ENCODE peak calls at places on chromosomes 1 and 21, in four cellular contexts. R is CD4-positive, alpha-beta memory T cell; U is CD4-positive, alpha-beta T cell; Q is RWPE1. Y is an unnamed sample.

GRCh38 chr1:66732407-66733166 is 19.7 kb upstream of the DYNLT5 start:
- DNase-seq in R (no peak), U (no peak), Q (no peak), Y (no peak)

GRCh38 chr1:79043506-79043905 is 37.0 kb upstream of the ADGRL4 start:
- DNase-seq in R (no peak), U (no peak), Q (no peak), Y (no peak)

GRCh38 chr1:150567341-150567716 is 12.1 kb downstream of the MCL1 start:
- DNase-seq in R (peak), U (no peak), Q (no peak), Y (no peak)

GRCh38 chr1:159869173-159869572 is 6.7 kb upstream of the VSIG8 start:
- DNase-seq in R (no peak), U (no peak), Q (peak), Y (no peak)

GRCh38 chr1:14259191-14259757 is 339.2 kb upstream of the KAZN start:
- DNase-seq in R (no peak), U (no peak), Q (no peak), Y (peak)

GRCh38 chr21:20701235-20701634 is 297.0 kb upstream of the NCAM2 start:
- DNase-seq in R (no peak), U (no peak), Q (no peak), Y (no peak)

GRCh38 chr1:154707901-154708514 is 100.0 kb upstream of the ADAR start:
- DNase-seq in R (no peak), U (no peak), Q (no peak), Y (no peak)

GRCh38 chr21:39022901-39023693 is 160.2 kb downstream of the PSMG1 start:
- DNase-seq in R (no peak), U (no peak), Q (no peak), Y (no peak)

GRCh38 chr1:175830500-175830899 is 87.1 kb upstream of the TNR start:
- DNase-seq in R (no peak), U (no peak), Q (no peak), Y (no peak)

GRCh38 chr1:28450561-28450960 is 55.3 kb upstream of the RCC1 start:
- DNase-seq in R (no peak), U (no peak), Q (no peak), Y (no peak)

GRCh38 chr1:115215110-115215509 is 122.9 kb downstream of the NGF start:
- DNase-seq in R (no peak), U (no peak), Q (no peak), Y (no peak)

GRCh38 chr1:216723274-216723780 is at the start of gene ESRRG:
- DNase-seq in R (no peak), U (no peak), Q (peak), Y (peak)

GRCh38 chr1:109620396-109620817 is 770 bp downstream of the AMPD2 start:
- DNase-seq in R (no peak), U (no peak), Q (peak), Y (peak)

GRCh38 chr1:84996846-84997666 is at the start of gene MCOLN2:
- DNase-seq in R (peak), U (peak), Q (peak), Y (no peak)

GRCh38 chr1:25570798-25571521 is 27.6 kb downstream of the LDLRAP1 start:
- DNase-seq in R (no peak), U (no peak), Q (no peak), Y (no peak)

GRCh38 chr1:217627431-217627830 is 3.5 kb downstream of the GPATCH2 start:
- DNase-seq in R (no peak), U (no peak), Q (no peak), Y (no peak)

GRCh38 chr1:64687725-64688285 is 57.1 kb upstream of the RAVER2 start:
- DNase-seq in R (no peak), U (no peak), Q (no peak), Y (no peak)

GRCh38 chr1:220696863-220697231 is 6.7 kb downstream of the C1orf115 start:
- DNase-seq in R (no peak), U (no peak), Q (no peak), Y (peak)

GRCh38 chr1:220431840-220432239 is 96.1 kb upstream of the MARK1 start:
- DNase-seq in R (no peak), U (no peak), Q (no peak), Y (no peak)

GRCh38 chr1:6351480-6352137 is 42.0 kb downstream of the ACOT7 start:
- DNase-seq in R (no peak), U (no peak), Q (peak), Y (no peak)

GRCh38 chr1:36346741-36347370 is 23.4 kb upstream of the EVA1B start:
- DNase-seq in R (no peak), U (no peak), Q (no peak), Y (no peak)
- H3K27ac ChIP-seq in R (no peak), U (no peak), Q (peak), Y (no peak)

DNA sequence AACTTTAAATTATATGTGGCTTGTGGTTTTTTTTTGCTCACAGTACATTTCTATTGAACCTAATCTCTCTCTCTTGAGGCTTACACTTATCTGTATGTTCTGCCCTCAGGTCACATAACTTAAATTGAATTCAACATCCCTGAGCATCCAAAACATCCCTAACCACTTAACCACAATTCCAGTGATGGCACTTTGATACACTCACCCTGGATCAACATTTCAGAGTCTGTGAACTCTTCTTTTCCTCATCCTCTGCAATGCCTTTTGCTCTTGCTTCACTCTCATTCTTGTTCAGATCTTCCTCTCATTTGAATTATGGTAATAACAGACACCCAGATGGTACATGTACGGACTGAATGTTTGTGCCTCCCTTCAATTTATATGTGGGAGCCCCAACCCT is 33.5 kb downstream of the PTGER3 start:
- DNase-seq in R (no peak), U (no peak), Q (no peak), Y (no peak)
- H3K27ac ChIP-seq in R (no peak), U (no peak), Q (no peak), Y (no peak)

DNA sequence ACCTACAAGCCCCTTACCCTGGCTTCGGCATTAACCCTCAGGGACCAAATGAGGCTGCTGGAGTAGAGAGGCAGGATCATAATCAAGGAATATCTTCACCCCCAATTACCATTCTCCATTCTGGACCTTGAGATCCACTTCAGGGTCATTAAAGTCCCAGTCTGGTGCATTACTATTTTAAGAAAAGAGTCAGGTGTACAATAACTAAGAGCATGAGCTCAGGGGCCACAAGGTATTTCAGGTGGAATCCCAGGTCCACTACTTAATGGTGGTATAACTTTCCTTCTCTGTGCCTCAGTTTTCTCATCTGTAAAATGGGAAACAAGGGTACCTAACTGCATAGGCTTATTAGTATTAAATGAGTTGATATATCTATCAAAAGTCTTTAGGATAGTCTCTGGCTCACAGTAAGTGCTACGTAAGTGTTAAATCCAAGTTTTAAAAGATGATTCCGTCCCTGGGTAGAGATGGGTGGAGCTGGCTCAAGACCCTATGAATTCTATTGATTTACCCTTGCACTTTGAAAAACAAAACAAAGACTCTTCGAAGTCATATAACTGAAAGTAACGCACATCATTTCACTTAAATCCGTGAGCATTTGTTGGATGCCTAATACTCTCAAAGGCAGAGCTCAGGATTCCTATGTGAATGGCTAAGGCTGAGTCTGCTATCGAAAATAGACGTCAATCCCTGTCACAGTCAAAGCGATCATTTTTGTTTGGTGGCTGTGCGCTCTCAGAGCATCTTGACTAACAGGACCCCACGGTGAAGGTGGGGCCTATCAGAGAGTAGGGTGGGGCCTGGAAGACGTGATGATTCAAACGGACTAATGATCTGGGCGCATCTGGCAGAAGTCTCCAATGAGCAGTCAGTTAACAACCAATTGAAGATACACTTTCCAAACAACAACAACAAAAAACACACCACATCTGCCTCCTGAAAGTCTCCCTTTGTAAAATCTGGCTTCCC is 985 bp upstream of the NUCKS1 start:
- DNase-seq in R (no peak), U (no peak), Q (no peak), Y (no peak)
- H3K27ac ChIP-seq in R (peak), U (peak), Q (peak), Y (peak)

GRCh38 chr1:229323885-229324553 is 18.8 kb downstream of the CCSAP start:
- DNase-seq in R (no peak), U (no peak), Q (no peak), Y (no peak)

GRCh38 chr1:229326601-229327000 is 16.2 kb downstream of the CCSAP start:
- DNase-seq in R (peak), U (no peak), Q (no peak), Y (no peak)

GRCh38 chr1:229325873-229326502 is 16.9 kb downstream of the CCSAP start:
- DNase-seq in R (no peak), U (no peak), Q (no peak), Y (no peak)

GRCh38 chr1:229323205-229323604 is 19.6 kb downstream of the CCSAP start:
- DNase-seq in R (no peak), U (no peak), Q (no peak), Y (no peak)

GRCh38 chr1:229325401-229325800 is 17.4 kb downstream of the CCSAP start:
- DNase-seq in R (no peak), U (no peak), Q (no peak), Y (no peak)
- H3K27ac ChIP-seq in R (peak), U (no peak), Q (no peak), Y (no peak)

GRCh38 chr1:178945763-178946266 is 74.9 kb upstream of the ANGPTL1 start:
- DNase-seq in R (no peak), U (no peak), Q (no peak), Y (no peak)

GRCh38 chr1:178947688-178948003 is 76.8 kb upstream of the ANGPTL1 start:
- DNase-seq in R (no peak), U (no peak), Q (no peak), Y (no peak)

GRCh38 chr1:178946416-178946815 is 75.5 kb upstream of the ANGPTL1 start:
- DNase-seq in R (no peak), U (no peak), Q (no peak), Y (no peak)

GRCh38 chr1:178944729-178945128 is 73.9 kb upstream of the ANGPTL1 start:
- DNase-seq in R (no peak), U (no peak), Q (no peak), Y (no peak)

DNA sequence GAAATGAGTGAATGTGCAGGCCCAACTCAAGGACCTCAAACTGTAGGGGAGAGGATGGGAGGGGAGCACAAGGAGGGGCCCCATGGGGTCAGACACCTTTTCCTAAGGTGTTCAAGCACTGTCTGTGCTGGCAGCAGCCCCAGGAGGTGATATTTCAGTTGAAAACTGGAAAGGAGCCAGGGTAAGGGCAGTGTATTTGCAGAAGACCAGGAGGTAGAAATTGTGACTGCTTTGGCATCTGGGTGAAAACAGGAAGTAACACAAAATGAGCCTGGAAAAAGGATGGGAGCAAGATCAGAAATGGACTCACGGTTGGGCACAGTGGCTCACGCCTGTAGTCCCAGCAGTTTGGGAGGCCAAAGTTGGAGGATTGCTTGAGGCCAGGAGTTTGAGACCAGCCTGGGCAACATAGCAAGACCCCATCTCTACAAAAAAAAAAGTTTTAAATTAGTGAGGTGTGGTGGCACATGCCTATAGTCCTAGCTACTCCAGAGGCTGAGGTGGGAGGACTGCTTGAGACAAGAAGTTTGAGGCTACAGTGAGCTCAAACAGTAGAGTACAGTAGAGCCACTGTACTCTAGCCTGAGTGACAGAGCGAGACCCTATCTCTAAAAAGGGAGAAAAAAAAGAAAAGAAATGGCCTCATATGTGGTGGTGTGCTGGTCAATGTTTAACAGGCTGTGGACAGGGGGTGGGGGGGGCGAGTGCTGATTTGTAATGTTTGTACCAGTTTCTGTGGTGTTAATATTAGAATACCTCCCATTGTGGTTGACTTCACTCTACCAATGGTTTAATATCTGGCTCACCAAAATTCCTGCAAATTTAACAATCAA is 76.2 kb upstream of the ANGPTL1 start:
- DNase-seq in R (no peak), U (no peak), Q (no peak), Y (no peak)
- H3K27ac ChIP-seq in R (no peak), U (no peak), Q (no peak), Y (no peak)

DNA sequence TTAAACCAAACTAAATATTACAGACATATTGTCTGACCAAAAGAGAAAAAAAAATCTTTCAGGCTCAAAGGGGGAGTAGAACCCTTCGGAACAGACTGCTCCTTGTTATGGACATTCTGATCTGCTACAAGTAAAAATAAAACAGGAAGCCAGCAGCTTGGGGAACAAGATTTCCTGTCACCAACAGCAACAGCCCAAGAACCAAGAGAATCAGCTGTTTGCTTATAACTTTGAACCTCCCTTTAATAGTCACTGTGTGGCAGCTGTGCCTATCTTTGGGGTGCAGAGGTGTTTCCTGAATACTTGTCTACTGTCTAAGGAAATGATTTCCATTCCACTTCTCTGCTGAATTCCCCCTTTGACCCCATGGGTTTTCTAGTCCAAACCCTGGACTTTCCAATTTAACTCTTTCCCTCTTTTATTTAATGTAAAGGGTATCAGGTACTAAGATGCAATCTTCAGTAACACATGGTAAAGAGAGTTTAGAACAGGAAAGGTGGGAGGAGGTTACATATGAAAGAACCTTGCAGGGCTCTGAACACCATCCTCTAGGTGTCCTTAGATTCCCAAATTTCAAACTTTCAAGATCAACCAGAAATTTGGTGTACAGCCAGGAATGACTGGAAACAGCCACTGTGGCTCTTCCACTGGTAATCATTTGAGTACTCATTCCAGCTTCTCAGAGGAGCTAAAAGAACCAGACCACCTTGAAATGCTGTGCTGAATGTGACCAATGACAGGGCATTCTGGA is 38.7 kb downstream of the GPR3 start:
- DNase-seq in R (no peak), U (no peak), Q (no peak), Y (no peak)
- H3K27ac ChIP-seq in R (peak), U (peak), Q (no peak), Y (peak)

Y was measured in caudate nucleus.